ENCODE peak calls at places on chromosomes 4 and X, in eight cellular contexts. One of them, this sample, is unnamed.

GRCh38 chrX:33336783-33337182 is 125.4 kb upstream of the DMD start:
- DNase-seq in B cell: no peak
- DNase-seq in fibroblast of mammary gland: peak
- DNase-seq in fibroblast of the aortic adventitia: peak
- DNase-seq in AG10803: no peak
- DNase-seq in suprapubic skin: no peak
- DNase-seq in lower lobe of right lung: no peak
- DNase-seq in heart right ventricle: peak
- DNase-seq in this sample: no peak

GRCh38 chr4:70705856-70706461 is 15.8 kb upstream of the RUFY3 start:
- DNase-seq in B cell: no peak
- DNase-seq in fibroblast of mammary gland: peak
- DNase-seq in fibroblast of the aortic adventitia: no peak
- DNase-seq in AG10803: peak
- DNase-seq in suprapubic skin: no peak
- DNase-seq in lower lobe of right lung: no peak
- DNase-seq in heart right ventricle: no peak
- DNase-seq in this sample: no peak

GRCh38 chrX:132833373-132833772 is 125.1 kb downstream of the HS6ST2 start:
- DNase-seq in B cell: no peak
- DNase-seq in fibroblast of mammary gland: no peak
- DNase-seq in fibroblast of the aortic adventitia: no peak
- DNase-seq in AG10803: no peak
- DNase-seq in suprapubic skin: no peak
- DNase-seq in lower lobe of right lung: no peak
- DNase-seq in heart right ventricle: no peak
- DNase-seq in this sample: no peak

GRCh38 chr4:7382634-7383014 is 52.1 kb downstream of the PSAPL1 start:
- DNase-seq in B cell: no peak
- DNase-seq in fibroblast of mammary gland: no peak
- DNase-seq in fibroblast of the aortic adventitia: no peak
- DNase-seq in AG10803: no peak
- DNase-seq in suprapubic skin: no peak
- DNase-seq in lower lobe of right lung: no peak
- DNase-seq in heart right ventricle: no peak
- DNase-seq in this sample: no peak

GRCh38 chr4:182699825-182700224 is 217.4 kb downstream of the DCTD start:
- DNase-seq in B cell: no peak
- DNase-seq in fibroblast of mammary gland: peak
- DNase-seq in fibroblast of the aortic adventitia: no peak
- DNase-seq in AG10803: peak
- DNase-seq in suprapubic skin: no peak
- DNase-seq in lower lobe of right lung: no peak
- DNase-seq in heart right ventricle: no peak
- DNase-seq in this sample: no peak

GRCh38 chr4:53997901-53998300 is 66.5 kb downstream of the CHIC2 start:
- DNase-seq in B cell: no peak
- DNase-seq in fibroblast of mammary gland: no peak
- DNase-seq in fibroblast of the aortic adventitia: peak
- DNase-seq in AG10803: no peak
- DNase-seq in suprapubic skin: no peak
- DNase-seq in lower lobe of right lung: no peak
- DNase-seq in heart right ventricle: no peak
- DNase-seq in this sample: no peak

GRCh38 chrX:21756785-21757529 is 959 bp downstream of the SMPX start:
- DNase-seq in B cell: no peak
- DNase-seq in fibroblast of mammary gland: peak
- DNase-seq in fibroblast of the aortic adventitia: no peak
- DNase-seq in AG10803: no peak
- DNase-seq in suprapubic skin: no peak
- DNase-seq in lower lobe of right lung: no peak
- DNase-seq in heart right ventricle: no peak
- DNase-seq in this sample: no peak

GRCh38 chrX:55907968-55908607 is 190.5 kb downstream of the RRAGB start:
- DNase-seq in B cell: peak
- DNase-seq in fibroblast of mammary gland: peak
- DNase-seq in fibroblast of the aortic adventitia: no peak
- DNase-seq in AG10803: peak
- DNase-seq in suprapubic skin: no peak
- DNase-seq in lower lobe of right lung: peak
- DNase-seq in heart right ventricle: peak
- DNase-seq in this sample: peak

GRCh38 chrX:37060999-37061398 is 52.8 kb downstream of the FAM47C start:
- DNase-seq in B cell: peak
- DNase-seq in fibroblast of mammary gland: peak
- DNase-seq in fibroblast of the aortic adventitia: peak
- DNase-seq in AG10803: peak
- DNase-seq in suprapubic skin: no peak
- DNase-seq in lower lobe of right lung: no peak
- DNase-seq in heart right ventricle: no peak
- DNase-seq in this sample: no peak

GRCh38 chr4:10026485-10026884 is 5.2 kb upstream of the SLC2A9 start:
- DNase-seq in B cell: no peak
- DNase-seq in fibroblast of mammary gland: no peak
- DNase-seq in fibroblast of the aortic adventitia: no peak
- DNase-seq in AG10803: no peak
- DNase-seq in suprapubic skin: no peak
- DNase-seq in lower lobe of right lung: no peak
- DNase-seq in heart right ventricle: no peak
- DNase-seq in this sample: no peak

GRCh38 chrX:9327747-9328145 is 137.1 kb upstream of the TBL1X start:
- DNase-seq in B cell: no peak
- DNase-seq in fibroblast of mammary gland: peak
- DNase-seq in fibroblast of the aortic adventitia: peak
- DNase-seq in AG10803: peak
- DNase-seq in suprapubic skin: no peak
- DNase-seq in lower lobe of right lung: no peak
- DNase-seq in heart right ventricle: no peak
- DNase-seq in this sample: no peak

GRCh38 chr4:74539043-74539790 is 94.3 kb downstream of the AREG start:
- DNase-seq in B cell: no peak
- DNase-seq in fibroblast of mammary gland: peak
- DNase-seq in fibroblast of the aortic adventitia: peak
- DNase-seq in AG10803: no peak
- DNase-seq in suprapubic skin: no peak
- DNase-seq in lower lobe of right lung: no peak
- DNase-seq in heart right ventricle: no peak
- DNase-seq in this sample: no peak

GRCh38 chr4:74534936-74535335 is 90.0 kb downstream of the AREG start:
- DNase-seq in B cell: no peak
- DNase-seq in fibroblast of mammary gland: no peak
- DNase-seq in fibroblast of the aortic adventitia: peak
- DNase-seq in AG10803: peak
- DNase-seq in suprapubic skin: no peak
- DNase-seq in lower lobe of right lung: no peak
- DNase-seq in heart right ventricle: no peak
- DNase-seq in this sample: no peak

GRCh38 chr4:74535471-74535870 is 90.5 kb downstream of the AREG start:
- DNase-seq in B cell: no peak
- DNase-seq in fibroblast of mammary gland: no peak
- DNase-seq in fibroblast of the aortic adventitia: no peak
- DNase-seq in AG10803: no peak
- DNase-seq in suprapubic skin: no peak
- DNase-seq in lower lobe of right lung: no peak
- DNase-seq in heart right ventricle: no peak
- DNase-seq in this sample: no peak

GRCh38 chr4:74536557-74536956 is 91.6 kb downstream of the AREG start:
- DNase-seq in B cell: no peak
- DNase-seq in fibroblast of mammary gland: peak
- DNase-seq in fibroblast of the aortic adventitia: peak
- DNase-seq in AG10803: no peak
- DNase-seq in suprapubic skin: no peak
- DNase-seq in lower lobe of right lung: no peak
- DNase-seq in heart right ventricle: no peak
- DNase-seq in this sample: no peak

DNA sequence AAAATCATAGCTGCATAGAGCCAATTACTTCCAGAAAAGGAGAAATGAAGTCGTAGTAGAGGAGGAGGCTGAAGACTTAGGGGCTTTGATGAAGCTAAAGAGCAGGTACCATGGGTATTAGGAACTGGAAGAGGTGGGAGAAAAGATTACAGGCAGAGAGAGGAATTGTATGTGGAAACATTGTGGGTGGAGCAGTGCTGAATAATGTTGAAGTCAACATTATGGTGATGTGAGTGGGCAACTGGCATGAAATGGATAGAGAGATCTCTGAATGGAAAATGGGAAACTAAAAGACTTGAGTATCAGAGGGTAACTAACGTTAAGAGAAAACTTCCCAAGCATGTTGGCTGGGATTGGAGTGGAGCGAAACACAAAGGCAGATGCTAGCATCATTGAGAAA is 92.5 kb downstream of the AREG start:
- DNase-seq in B cell: no peak
- DNase-seq in fibroblast of mammary gland: peak
- DNase-seq in fibroblast of the aortic adventitia: peak
- DNase-seq in AG10803: no peak
- DNase-seq in suprapubic skin: no peak
- DNase-seq in lower lobe of right lung: no peak
- DNase-seq in heart right ventricle: no peak
- DNase-seq in this sample: no peak
- TF ChIP-seq CTCF in B cell: no peak
- TF ChIP-seq CTCF in fibroblast of mammary gland: no peak
- TF ChIP-seq CTCF in fibroblast of the aortic adventitia: no peak
- TF ChIP-seq CTCF in AG10803: no peak
- TF ChIP-seq CTCF in suprapubic skin: no peak
- TF ChIP-seq CTCF in lower lobe of right lung: no peak
- TF ChIP-seq CTCF in heart right ventricle: no peak
- TF ChIP-seq CTCF in this sample: no peak

GRCh38 chrX:153642313-153642654 is 4.7 kb upstream of the DUSP9 start:
- DNase-seq in B cell: peak
- DNase-seq in fibroblast of mammary gland: no peak
- DNase-seq in fibroblast of the aortic adventitia: no peak
- DNase-seq in AG10803: no peak
- DNase-seq in suprapubic skin: no peak
- DNase-seq in lower lobe of right lung: no peak
- DNase-seq in heart right ventricle: no peak
- DNase-seq in this sample: no peak

GRCh38 chrX:153644356-153645125 is 2.5 kb upstream of the DUSP9 start:
- DNase-seq in B cell: no peak
- DNase-seq in fibroblast of mammary gland: no peak
- DNase-seq in fibroblast of the aortic adventitia: no peak
- DNase-seq in AG10803: no peak
- DNase-seq in suprapubic skin: no peak
- DNase-seq in lower lobe of right lung: no peak
- DNase-seq in heart right ventricle: no peak
- DNase-seq in this sample: peak

GRCh38 chrX:153642655-153643430 is 4.2 kb upstream of the DUSP9 start:
- DNase-seq in B cell: no peak
- DNase-seq in fibroblast of mammary gland: no peak
- DNase-seq in fibroblast of the aortic adventitia: no peak
- DNase-seq in AG10803: no peak
- DNase-seq in suprapubic skin: no peak
- DNase-seq in lower lobe of right lung: no peak
- DNase-seq in heart right ventricle: no peak
- DNase-seq in this sample: no peak

GRCh38 chrX:153645151-153645550 is 1.9 kb upstream of the DUSP9 start:
- DNase-seq in B cell: no peak
- DNase-seq in fibroblast of mammary gland: no peak
- DNase-seq in fibroblast of the aortic adventitia: no peak
- DNase-seq in AG10803: no peak
- DNase-seq in suprapubic skin: no peak
- DNase-seq in lower lobe of right lung: no peak
- DNase-seq in heart right ventricle: no peak
- DNase-seq in this sample: peak

GRCh38 chrX:153643431-153644351 is 3.3 kb upstream of the DUSP9 start:
- DNase-seq in B cell: peak
- DNase-seq in fibroblast of mammary gland: no peak
- DNase-seq in fibroblast of the aortic adventitia: no peak
- DNase-seq in AG10803: no peak
- DNase-seq in suprapubic skin: no peak
- DNase-seq in lower lobe of right lung: no peak
- DNase-seq in heart right ventricle: no peak
- DNase-seq in this sample: peak
- TF ChIP-seq CTCF in B cell: peak
- TF ChIP-seq CTCF in fibroblast of mammary gland: no peak
- TF ChIP-seq CTCF in fibroblast of the aortic adventitia: no peak
- TF ChIP-seq CTCF in AG10803: no peak
- TF ChIP-seq CTCF in suprapubic skin: no peak
- TF ChIP-seq CTCF in lower lobe of right lung: no peak
- TF ChIP-seq CTCF in heart right ventricle: no peak
- TF ChIP-seq CTCF in this sample: peak

DNA sequence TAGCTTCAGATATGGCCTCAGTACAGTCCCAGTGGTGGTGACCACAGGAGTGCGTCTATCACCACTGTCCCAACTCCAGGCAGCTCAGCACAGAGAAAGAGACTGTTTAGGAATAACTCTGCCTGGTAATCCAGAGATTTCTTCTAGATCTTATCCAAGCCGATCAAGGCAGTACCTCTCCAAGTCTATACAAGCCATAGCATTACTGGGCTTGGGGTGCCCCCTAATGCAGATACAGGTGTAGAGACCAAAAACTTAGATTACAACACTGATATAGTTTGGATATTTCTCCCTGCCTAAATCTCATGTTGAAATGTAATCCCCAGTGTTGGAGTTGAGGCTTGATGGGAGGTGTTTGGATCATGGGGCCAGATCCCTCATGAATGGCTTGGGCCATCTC is 100.9 kb downstream of the PTCHD1 start:
- DNase-seq in B cell: no peak
- DNase-seq in fibroblast of mammary gland: no peak
- DNase-seq in fibroblast of the aortic adventitia: no peak
- DNase-seq in AG10803: no peak
- DNase-seq in suprapubic skin: no peak
- DNase-seq in lower lobe of right lung: no peak
- DNase-seq in heart right ventricle: no peak
- DNase-seq in this sample: no peak
- TF ChIP-seq CTCF in B cell: no peak
- TF ChIP-seq CTCF in fibroblast of mammary gland: no peak
- TF ChIP-seq CTCF in fibroblast of the aortic adventitia: no peak
- TF ChIP-seq CTCF in AG10803: no peak
- TF ChIP-seq CTCF in suprapubic skin: no peak
- TF ChIP-seq CTCF in lower lobe of right lung: no peak
- TF ChIP-seq CTCF in heart right ventricle: no peak
- TF ChIP-seq CTCF in this sample: peak

GRCh38 chr4:150978738-150979575 is 36.1 kb downstream of the LRBA start:
- DNase-seq in B cell: no peak
- DNase-seq in fibroblast of mammary gland: no peak
- DNase-seq in fibroblast of the aortic adventitia: no peak
- DNase-seq in AG10803: no peak
- DNase-seq in suprapubic skin: no peak
- DNase-seq in lower lobe of right lung: no peak
- DNase-seq in heart right ventricle: no peak
- DNase-seq in this sample: no peak

GRCh38 chr4:150974251-150974640 is 40.8 kb downstream of the LRBA start:
- DNase-seq in B cell: no peak
- DNase-seq in fibroblast of mammary gland: no peak
- DNase-seq in fibroblast of the aortic adventitia: no peak
- DNase-seq in AG10803: no peak
- DNase-seq in suprapubic skin: no peak
- DNase-seq in lower lobe of right lung: no peak
- DNase-seq in heart right ventricle: no peak
- DNase-seq in this sample: no peak

GRCh38 chr4:150974750-150975149 is 40.3 kb downstream of the LRBA start:
- DNase-seq in B cell: no peak
- DNase-seq in fibroblast of mammary gland: no peak
- DNase-seq in fibroblast of the aortic adventitia: no peak
- DNase-seq in AG10803: no peak
- DNase-seq in suprapubic skin: no peak
- DNase-seq in lower lobe of right lung: no peak
- DNase-seq in heart right ventricle: no peak
- DNase-seq in this sample: no peak

GRCh38 chr4:150973626-150974250 is 41.3 kb downstream of the LRBA start:
- DNase-seq in B cell: no peak
- DNase-seq in fibroblast of mammary gland: no peak
- DNase-seq in fibroblast of the aortic adventitia: no peak
- DNase-seq in AG10803: peak
- DNase-seq in suprapubic skin: no peak
- DNase-seq in lower lobe of right lung: no peak
- DNase-seq in heart right ventricle: no peak
- DNase-seq in this sample: no peak

GRCh38 chr4:150976478-150977118 is 38.5 kb downstream of the LRBA start:
- DNase-seq in B cell: no peak
- DNase-seq in fibroblast of mammary gland: no peak
- DNase-seq in fibroblast of the aortic adventitia: no peak
- DNase-seq in AG10803: no peak
- DNase-seq in suprapubic skin: no peak
- DNase-seq in lower lobe of right lung: no peak
- DNase-seq in heart right ventricle: no peak
- DNase-seq in this sample: no peak
- TF ChIP-seq CTCF in B cell: no peak
- TF ChIP-seq CTCF in fibroblast of mammary gland: no peak
- TF ChIP-seq CTCF in fibroblast of the aortic adventitia: no peak
- TF ChIP-seq CTCF in AG10803: no peak
- TF ChIP-seq CTCF in suprapubic skin: no peak
- TF ChIP-seq CTCF in lower lobe of right lung: no peak
- TF ChIP-seq CTCF in heart right ventricle: no peak
- TF ChIP-seq CTCF in this sample: peak

This sample was measured in type B pancreatic cell.